ENCODE peak calls at places on chromosome 7, in four cellular contexts. D is psoas muscle, V is gastrocnemius medialis, G is skeletal muscle cell. S is an unnamed sample.

GRCh38 chr7:111108526-111108925 is 17.6 kb downstream of the LRRN3 start:
- DNase-seq in D (no peak), V (no peak), G (peak), S (no peak)

GRCh38 chr7:29189743-29190201 is 4.8 kb upstream of the CHN2 start:
- DNase-seq in D (peak), V (no peak), G (no peak), S (peak)

GRCh38 chr7:130896051-130896881 is 162.3 kb upstream of the KLF14 start:
- DNase-seq in D (no peak), V (no peak), G (no peak), S (no peak)

GRCh38 chr7:157923903-157924630 is 587.3 kb downstream of the DNAJB6 start:
- DNase-seq in D (no peak), V (no peak), G (no peak), S (no peak)

GRCh38 chr7:63028376-63029206 is 970.1 kb upstream of the ZNF722 start:
- DNase-seq in D (no peak), V (no peak), G (no peak), S (no peak)

GRCh38 chr7:25294624-25295023 is 66.3 kb upstream of the NPVF start:
- DNase-seq in D (no peak), V (no peak), G (no peak), S (no peak)

GRCh38 chr7:95238252-95238938 is 85.9 kb downstream of the PON1 start:
- DNase-seq in D (no peak), V (no peak), G (no peak), S (no peak)

GRCh38 chr7:153475240-153475639 is 577.0 kb upstream of the DPP6 start:
- DNase-seq in D (no peak), V (no peak), G (no peak), S (no peak)

GRCh38 chr7:132240262-132240661 is 336.0 kb downstream of the PLXNA4 start:
- DNase-seq in D (no peak), V (no peak), G (no peak), S (no peak)

GRCh38 chr7:55887786-55888185 is 530 bp downstream of the ZNF713 start:
- DNase-seq in D (peak), V (no peak), G (no peak), S (no peak)

GRCh38 chr7:2211259-2211575 is 21.5 kb downstream of the MAD1L1 start:
- DNase-seq in D (no peak), V (no peak), G (no peak), S (peak)

GRCh38 chr7:28149291-28150101 is 31.1 kb downstream of the JAZF1 start:
- DNase-seq in D (no peak), V (no peak), G (no peak), S (no peak)

GRCh38 chr7:42070068-42070467 is 166.9 kb downstream of the GLI3 start:
- DNase-seq in D (no peak), V (no peak), G (peak), S (no peak)

GRCh38 chr7:158082761-158083160 is 504.9 kb downstream of the PTPRN2 start:
- DNase-seq in D (no peak), V (no peak), G (no peak), S (peak)

GRCh38 chr7:116525298-116525912 is 569 bp downstream of the CAV1 start:
- DNase-seq in D (peak), V (peak), G (no peak), S (peak)

GRCh38 chr7:88985309-88985708 is 189.8 kb upstream of the TEX47 start:
- DNase-seq in D (no peak), V (no peak), G (no peak), S (no peak)

GRCh38 chr7:100563809-100564400 is 9.8 kb downstream of the SAP25 start:
- DNase-seq in D (peak), V (peak), G (no peak), S (peak)

GRCh38 chr7:106499897-106500296 is 161.1 kb downstream of the CCDC71L start:
- DNase-seq in D (no peak), V (no peak), G (no peak), S (no peak)

GRCh38 chr7:1231214-1232102 is 1.2 kb upstream of the UNCX start:
- DNase-seq in D (no peak), V (no peak), G (no peak), S (no peak)

GRCh38 chr7:27031289-27032172 is 64.3 kb downstream of the HOXA1 start:
- DNase-seq in D (no peak), V (no peak), G (no peak), S (no peak)

GRCh38 chr7:69399038-69399800 is 199.1 kb upstream of the AUTS2 start:
- DNase-seq in D (no peak), V (peak), G (no peak), S (no peak)

GRCh38 chr7:23346316-23346715 is 47.2 kb downstream of the MALSU1 start:
- DNase-seq in D (no peak), V (no peak), G (no peak), S (no peak)

GRCh38 chr7:33692956-33693355 is 212.4 kb upstream of the BMPER start:
- DNase-seq in D (no peak), V (no peak), G (peak), S (no peak)

GRCh38 chr7:73560035-73560835 is 2.7 kb upstream of the BCL7B start:
- DNase-seq in D (no peak), V (peak), G (peak), S (no peak)